ENCODE peak calls at places on chromosome 3, in ten cellular contexts. A is NCI-H1436, J is Kasumi-1, C is stomach, R is brain pericyte, G is HTR-8/SVneo, O is neural crest cell, T is mucosa of descending colon, U is ovary, L is RPMI8226. W is an unnamed sample.

GRCh38 chr3:64895095-64895494 is 207.3 kb upstream of the ADAMTS9 start:
- DNase-seq in T (no peak), A (no peak), J (no peak), U (no peak), L (no peak), O (no peak), G (no peak), R (no peak), C (no peak), W (no peak)

GRCh38 chr3:22474706-22475470 is 723.9 kb upstream of the ZNF385D start:
- DNase-seq in R (no peak), G (no peak), A (no peak), L (no peak), C (no peak), J (peak), O (no peak), T (no peak), U (no peak), W (no peak)

GRCh38 chr3:138184994-138185393 is 2.1 kb upstream of the ARMC8 start:
- DNase-seq in A (no peak), J (no peak), O (no peak), L (no peak), R (no peak), U (no peak), T (no peak), G (peak), C (no peak), W (no peak)

GRCh38 chr3:155504682-155505081 is 211.2 kb upstream of the STRIT1 start:
- DNase-seq in R (no peak), G (no peak), C (peak), T (no peak), L (no peak), J (no peak), U (no peak), O (no peak), A (no peak), W (no peak)

GRCh38 chr3:42707620-42708355 is 5.2 kb upstream of the HHATL start:
- DNase-seq in J (no peak), C (no peak), U (peak), T (no peak), A (no peak), O (no peak), L (no peak), R (no peak), G (no peak), W (no peak)

GRCh38 chr3:163939926-163940325 is 1138.4 kb downstream of the SI start:
- DNase-seq in J (no peak), A (no peak), R (peak), G (peak), U (no peak), L (no peak), O (no peak), C (no peak), T (no peak), W (no peak)

GRCh38 chr3:191387441-191388077 is 57.2 kb upstream of the UTS2B start:
- DNase-seq in U (no peak), L (no peak), O (no peak), R (no peak), T (no peak), G (no peak), A (peak), C (no peak), J (no peak), W (no peak)

GRCh38 chr3:173938159-173938558 is 540.6 kb downstream of the NLGN1 start:
- DNase-seq in O (no peak), C (no peak), J (no peak), R (peak), G (no peak), T (no peak), L (peak), A (peak), U (no peak), W (no peak)

GRCh38 chr3:8638994-8639393 is 5.6 kb downstream of the SSUH2 start:
- DNase-seq in L (no peak), G (no peak), T (no peak), J (no peak), U (no peak), A (no peak), R (no peak), O (peak), C (no peak), W (no peak)

GRCh38 chr3:4313606-4314308 is 10.6 kb downstream of the SETMAR start:
- DNase-seq in L (no peak), A (no peak), R (no peak), U (no peak), J (no peak), C (no peak), G (no peak), O (no peak), T (no peak), W (no peak)

GRCh38 chr3:110243081-110243480 is 828.5 kb upstream of the NECTIN3 start:
- DNase-seq in U (no peak), L (no peak), R (peak), J (no peak), O (no peak), G (no peak), A (no peak), T (no peak), C (no peak), W (no peak)

GRCh38 chr3:45034612-45035252 is 8.6 kb downstream of the CLEC3B start:
- DNase-seq in T (peak), O (no peak), J (peak), R (no peak), U (peak), A (no peak), L (peak), G (no peak), C (peak), W (no peak)

GRCh38 chr3:182716114-182716688 is 77.1 kb upstream of the ATP11B start:
- DNase-seq in U (no peak), T (no peak), R (no peak), L (peak), A (no peak), J (no peak), C (no peak), O (no peak), G (no peak), W (no peak)

GRCh38 chr3:130576571-130577266 is 59.7 kb downstream of the COL6A6 start:
- DNase-seq in O (no peak), G (no peak), J (no peak), L (no peak), U (no peak), R (no peak), A (no peak), C (no peak), T (no peak), W (no peak)

GRCh38 chr3:45988100-45988761 is 7.4 kb downstream of the FYCO1 start:
- DNase-seq in G (no peak), U (no peak), L (no peak), C (no peak), R (no peak), T (no peak), O (no peak), J (no peak), A (no peak), W (no peak)

GRCh38 chr3:51705276-51706020 is 1.4 kb upstream of the GRM2 start:
- DNase-seq in L (no peak), U (no peak), T (peak), R (no peak), C (no peak), A (no peak), O (no peak), J (no peak), G (no peak), W (no peak)

GRCh38 chr3:133206921-133207320 is 168.7 kb downstream of the TMEM108 start:
- DNase-seq in R (no peak), T (no peak), O (no peak), J (no peak), L (no peak), G (no peak), C (no peak), U (no peak), A (no peak), W (no peak)

GRCh38 chr3:53236112-53236841 is 19.5 kb downstream of the TKT start:
- DNase-seq in G (peak), C (peak), J (peak), T (peak), R (peak), L (peak), A (no peak), O (no peak), U (peak), W (peak)

GRCh38 chr3:49900491-49901153 is 3.1 kb downstream of the MST1R start:
- DNase-seq in U (no peak), T (peak), C (peak), R (no peak), L (peak), G (peak), O (no peak), A (no peak), J (no peak), W (peak)

GRCh38 chr3:134189848-134190247 is 60.8 kb downstream of the RYK start:
- DNase-seq in A (no peak), R (no peak), C (no peak), L (no peak), G (no peak), J (no peak), U (no peak), T (no peak), O (no peak), W (no peak)

GRCh38 chr3:69542265-69543079 is 156.6 kb upstream of the FRMD4B start:
- DNase-seq in G (no peak), T (no peak), J (no peak), L (no peak), A (no peak), R (no peak), U (no peak), C (no peak), O (peak), W (no peak)

GRCh38 chr3:177005718-177006405 is 191.4 kb downstream of the TBL1XR1 start:
- DNase-seq in L (no peak), J (no peak), G (no peak), U (no peak), O (no peak), A (no peak), R (no peak), T (no peak), C (no peak), W (no peak)

W was measured in Peyer's patch.